ENCODE peak calls at places on chromosomes 3 and 15, in five cellular contexts. Z is thoracic aorta, R is fibroblast of mammary gland, J is left ventricle myocardium inferior, T is B cell. N is an unnamed sample.

GRCh38 chr3:72485649-72486048 is 362.6 kb downstream of the SHQ1 start:
- DNase-seq in Z (no peak), R (peak; percentile 34), J (peak; percentile 36), T (no peak), N (no peak)

GRCh38 chr3:70433091-70433490 is 120.7 kb upstream of the MDFIC2 start:
- DNase-seq in Z (no peak), R (no peak), J (no peak), T (no peak), N (no peak)

GRCh38 chr15:68725736-68726135 is 95.0 kb downstream of the ANP32A start:
- DNase-seq in Z (no peak), R (peak; percentile 53), J (peak; percentile 66), T (no peak), N (no peak)

GRCh38 chr15:50676799-50677483 is 9.7 kb downstream of the TRPM7 start:
- DNase-seq in Z (no peak), R (peak; percentile 70), J (no peak), T (no peak), N (no peak)

GRCh38 chr15:83204697-83205096 is 2.9 kb downstream of the HDGFL3 start:
- DNase-seq in Z (no peak), R (no peak), J (no peak), T (no peak), N (no peak)

GRCh38 chr3:182837855-182838454 is 44.7 kb downstream of the ATP11B start:
- DNase-seq in Z (no peak), R (peak; percentile 56), J (no peak), T (no peak), N (no peak)

GRCh38 chr15:81611679-81612078 is 237.7 kb upstream of the TMC3 start:
- DNase-seq in Z (no peak), R (no peak), J (no peak), T (no peak), N (no peak)

GRCh38 chr3:111128884-111129283 is 57.3 kb downstream of the NECTIN3 start:
- DNase-seq in Z (no peak), R (no peak), J (no peak), T (no peak), N (no peak)

GRCh38 chr3:138009476-138010272 is at the start of gene CLDN18:
- DNase-seq in Z (no peak), R (no peak), J (peak; percentile 14), T (no peak), N (no peak)

GRCh38 chr3:117898722-117899121 is 1135.9 kb downstream of the IGSF11 start:
- DNase-seq in Z (no peak), R (peak; percentile 33), J (no peak), T (no peak), N (peak; percentile 7)

GRCh38 chr15:59565299-59565698 is 46.3 kb upstream of the GCNT3 start:
- DNase-seq in Z (no peak), R (no peak), J (no peak), T (no peak), N (no peak)

DNA sequence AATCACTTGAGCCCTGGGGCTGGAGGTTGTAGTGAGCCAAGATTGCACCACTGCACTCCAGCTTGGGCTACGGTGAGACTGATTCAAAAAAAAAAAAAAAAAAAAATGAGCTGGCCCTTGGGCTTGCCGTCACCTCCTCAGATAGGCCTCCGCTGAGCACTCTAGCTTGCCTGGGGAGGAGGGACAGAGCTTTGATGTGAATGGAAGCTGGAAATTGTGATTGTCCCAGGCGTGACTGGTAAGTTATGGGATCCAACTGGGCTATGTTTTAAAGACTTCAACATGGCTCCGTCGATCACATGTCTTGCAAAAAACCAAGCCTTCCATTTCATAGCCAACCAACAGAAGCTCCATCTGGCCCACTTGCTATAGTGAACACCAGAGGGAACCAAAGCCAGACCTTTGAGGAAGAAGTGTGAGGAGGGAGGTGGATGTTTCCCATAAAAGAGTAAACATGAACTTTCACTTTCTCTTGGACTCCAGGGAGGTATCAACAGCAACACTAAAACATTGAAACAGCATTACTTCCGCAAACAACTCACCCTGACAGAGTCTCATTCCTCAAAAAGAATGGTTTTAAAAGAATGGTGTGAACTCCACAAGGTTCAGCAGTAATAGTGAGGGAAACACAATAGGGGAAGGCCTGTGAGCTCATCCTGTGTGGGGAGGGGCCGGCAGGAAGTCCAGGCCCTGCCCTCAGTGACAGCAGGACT is 59.3 kb upstream of the IL12A start:
- DNase-seq in Z (no peak), R (peak; percentile 80), J (no peak), T (no peak), N (peak; percentile 22)
- TF ChIP-seq CTCF in Z (no peak), R (peak; percentile 58), J (peak; percentile 49), T (no peak), N (peak; percentile 29)

GRCh38 chr3:112306825-112307224 is 12.8 kb upstream of the SLC9C1 start:
- DNase-seq in Z (no peak), R (no peak), J (no peak), T (no peak), N (no peak)
- TF ChIP-seq CTCF in Z (no peak), R (no peak), J (no peak), T (no peak), N (no peak)

DNA sequence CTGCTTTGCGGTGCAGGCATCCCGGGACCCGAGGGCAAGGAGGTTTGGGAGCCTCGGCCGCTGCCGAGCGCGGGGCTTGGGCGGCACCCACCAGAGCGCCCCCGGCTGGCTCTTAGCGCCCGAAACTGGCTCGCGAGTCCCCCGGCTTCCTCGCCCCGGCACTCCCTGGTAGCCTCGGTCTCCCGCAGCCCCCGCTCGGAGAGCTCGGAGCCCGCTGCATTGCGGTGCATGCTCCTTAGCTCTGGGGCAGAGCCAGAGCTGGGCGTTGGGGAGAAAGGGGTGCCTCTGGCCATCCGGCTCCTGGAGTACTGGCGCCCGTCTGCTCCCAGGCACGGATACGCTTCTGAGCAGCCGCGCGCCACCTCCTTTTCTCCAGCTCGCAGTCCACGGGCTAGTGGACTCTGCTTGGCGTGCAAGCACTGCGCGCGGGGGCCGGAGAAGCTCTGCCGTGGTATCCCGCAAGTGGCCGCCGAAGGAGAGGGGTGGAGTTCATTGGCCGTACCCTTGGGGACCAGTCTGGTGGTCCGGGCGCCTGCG is 784 bp downstream of the EPHB1 start:
- DNase-seq in Z (no peak), R (peak; percentile 21), J (no peak), T (no peak), N (no peak)
- TF ChIP-seq CTCF in Z (no peak), R (no peak), J (no peak), T (no peak), N (no peak)

GRCh38 chr15:87671289-87671688 is 585.2 kb downstream of the NTRK3 start:
- DNase-seq in Z (no peak), R (no peak), J (no peak), T (no peak), N (no peak)

GRCh38 chr15:87667643-87668042 is 588.9 kb downstream of the NTRK3 start:
- DNase-seq in Z (no peak), R (no peak), J (no peak), T (no peak), N (no peak)

GRCh38 chr15:87669846-87670245 is 586.7 kb downstream of the NTRK3 start:
- DNase-seq in Z (no peak), R (no peak), J (no peak), T (no peak), N (no peak)

DNA sequence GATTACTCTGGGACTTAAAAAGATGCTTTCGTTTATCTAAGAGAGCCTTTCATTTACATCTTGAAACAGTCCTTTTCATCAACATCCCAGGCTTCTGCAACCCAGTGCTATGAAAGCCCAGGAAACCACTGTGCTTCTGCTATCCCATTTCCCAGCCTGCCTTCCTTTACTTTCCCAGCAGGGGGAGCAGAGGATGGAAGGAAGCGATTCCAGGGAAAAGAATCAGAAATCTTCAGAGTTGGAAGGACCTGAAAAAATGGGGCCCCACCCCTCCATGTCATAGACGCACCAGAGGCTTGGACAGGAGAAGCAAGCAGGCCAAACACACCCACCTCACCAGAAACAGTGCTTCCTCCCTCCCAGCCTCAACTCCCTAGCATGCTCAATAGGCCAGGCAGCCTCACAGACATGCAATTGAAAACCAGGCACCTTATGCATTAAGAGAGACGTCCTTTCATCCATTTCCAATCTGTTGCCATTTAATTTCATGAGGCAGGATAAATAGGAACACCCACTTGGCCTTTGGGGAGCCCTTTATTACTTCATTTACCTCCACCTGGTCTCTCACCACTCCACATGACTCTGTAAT is 584.1 kb downstream of the NTRK3 start:
- DNase-seq in Z (no peak), R (peak; percentile 6), J (peak; percentile 16), T (no peak), N (no peak)
- TF ChIP-seq CTCF in Z (peak; percentile 60), R (peak; percentile 52), J (peak; percentile 73), T (no peak), N (no peak)

DNA sequence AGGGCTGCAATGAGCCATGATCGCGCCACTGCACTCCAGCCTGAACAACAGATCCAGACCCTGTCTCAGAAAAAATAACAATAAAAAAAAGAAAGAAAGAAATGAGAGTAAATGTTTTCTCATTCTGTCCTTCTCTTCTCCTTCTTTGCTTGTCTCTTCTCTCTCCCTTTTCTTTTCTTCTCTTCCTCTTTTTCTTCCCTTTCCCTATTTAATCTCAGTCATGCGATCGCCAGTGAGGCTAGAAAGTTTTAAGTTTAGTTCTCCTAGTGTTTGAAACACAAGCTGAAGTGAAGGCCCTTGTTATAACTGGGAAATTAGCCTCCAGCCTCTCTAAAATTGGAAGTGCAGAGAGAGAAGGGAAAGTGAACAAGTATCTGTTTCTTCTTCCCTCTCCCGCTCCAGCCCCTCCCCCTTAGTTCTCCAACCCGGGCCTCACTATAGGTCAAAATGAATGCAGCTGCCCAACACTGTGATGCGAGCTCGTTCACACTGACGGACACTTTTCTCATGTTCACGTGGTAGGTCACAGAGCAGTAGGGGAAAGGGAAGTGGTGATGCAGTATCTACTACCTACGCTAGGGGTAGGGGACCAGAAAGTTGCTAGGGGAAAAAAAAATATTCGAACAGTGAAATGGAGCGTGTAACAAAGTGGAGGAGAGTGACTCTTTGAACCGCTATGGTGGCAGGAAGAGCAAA is 23.4 kb upstream of the TSC22D2 start:
- DNase-seq in Z (no peak), R (peak; percentile 24), J (no peak), T (peak; percentile 84), N (peak; percentile 68)
- TF ChIP-seq CTCF in Z (no peak), R (no peak), J (no peak), T (peak; percentile 60), N (peak; percentile 17)

GRCh38 chr15:56099311-56099710 is 105.9 kb upstream of the NEDD4 start:
- DNase-seq in Z (no peak), R (no peak), J (no peak), T (no peak), N (no peak)
- TF ChIP-seq CTCF in Z (no peak), R (no peak), J (no peak), T (no peak), N (no peak)

N was measured in GM13977.